ENCODE peak calls at places on chromosomes 5 and 9, in four cellular contexts. T is cardiac muscle cell, A is Caco-2, O is endothelial cell. H is an unnamed sample.

GRCh38 chr9:122810306-122810946 is 10.5 kb downstream of the OR1K1 start:
- DNase-seq in T (peak), A (peak), O (peak), H (peak)

GRCh38 chr9:129276486-129277260 is 98.6 kb upstream of the IER5L start:
- DNase-seq in T (peak), O (no peak), A (peak), H (no peak)

GRCh38 chr5:93883459-93883858 is 142.1 kb upstream of the POU5F2 start:
- DNase-seq in A (no peak), O (no peak), T (no peak), H (no peak)

GRCh38 chr5:143947313-143947712 is 135.4 kb downstream of the HMHB1 start:
- DNase-seq in A (no peak), T (no peak), O (no peak), H (no peak)

GRCh38 chr5:41156739-41157138 is 56.6 kb downstream of the C6 start:
- DNase-seq in O (no peak), T (no peak), A (no peak), H (no peak)

GRCh38 chr9:111919875-111920274 is 23.3 kb downstream of the UGCG start:
- DNase-seq in O (no peak), T (no peak), A (no peak), H (no peak)

GRCh38 chr5:52864376-52864775 is 76.7 kb downstream of the ITGA1 start:
- DNase-seq in T (peak), O (no peak), A (no peak), H (no peak)

GRCh38 chr5:42898760-42899159 is 87.1 kb upstream of the SELENOP start:
- DNase-seq in T (no peak), A (no peak), O (no peak), H (no peak)

GRCh38 chr9:22010881-22011625 is 1.9 kb upstream of the CDKN2B start:
- DNase-seq in O (peak), T (peak), A (peak), H (peak)

GRCh38 chr9:91483189-91483691 is 59.6 kb upstream of the NFIL3 start:
- DNase-seq in O (no peak), T (no peak), A (no peak), H (no peak)

GRCh38 chr5:123543438-123543837 is 31.5 kb downstream of the CSNK1G3 start:
- DNase-seq in T (no peak), O (no peak), A (no peak), H (no peak)

GRCh38 chr5:124630767-124631704 is 115.4 kb downstream of the ZNF608 start:
- DNase-seq in T (no peak), A (no peak), O (no peak), H (no peak)

GRCh38 chr5:67855523-67855922 is 360.0 kb upstream of the PIK3R1 start:
- DNase-seq in A (no peak), T (no peak), O (no peak), H (no peak)

GRCh38 chr5:17219006-17219422 is 1.6 kb downstream of the BASP1 start:
- DNase-seq in O (peak), A (no peak), T (peak), H (peak)

GRCh38 chr5:109373932-109374331 is 35.8 kb downstream of the PJA2 start:
- DNase-seq in T (no peak), A (no peak), O (no peak), H (no peak)

GRCh38 chr5:109378095-109378494 is 31.7 kb downstream of the PJA2 start:
- DNase-seq in T (no peak), O (no peak), A (no peak), H (no peak)

GRCh38 chr5:109370343-109370742 is 39.4 kb downstream of the PJA2 start:
- DNase-seq in O (no peak), T (no peak), A (no peak), H (no peak)

DNA sequence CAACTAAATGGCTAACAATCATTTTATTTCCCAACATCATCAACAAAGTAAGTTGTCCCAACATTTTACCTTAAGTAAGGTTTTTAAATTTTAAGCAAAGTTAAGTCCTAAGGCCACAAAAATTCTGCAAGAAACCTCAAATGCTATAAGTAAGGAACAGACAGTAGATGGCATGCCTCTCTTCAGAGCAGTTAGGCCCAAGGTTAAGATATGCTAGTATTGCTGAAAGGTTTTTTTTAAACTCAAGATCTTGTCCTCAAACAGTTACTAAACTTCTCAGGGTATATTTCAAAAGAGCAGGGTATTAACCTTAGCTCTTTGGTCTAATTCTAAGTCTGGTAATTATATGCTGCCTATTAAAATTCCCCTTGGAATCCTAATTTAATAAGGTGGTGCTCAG is 35.1 kb downstream of the PJA2 start:
- DNase-seq in O (no peak), T (no peak), A (no peak), H (no peak)
- TF ChIP-seq CTCF in O (no peak), T (no peak), A (no peak), H (no peak)

DNA sequence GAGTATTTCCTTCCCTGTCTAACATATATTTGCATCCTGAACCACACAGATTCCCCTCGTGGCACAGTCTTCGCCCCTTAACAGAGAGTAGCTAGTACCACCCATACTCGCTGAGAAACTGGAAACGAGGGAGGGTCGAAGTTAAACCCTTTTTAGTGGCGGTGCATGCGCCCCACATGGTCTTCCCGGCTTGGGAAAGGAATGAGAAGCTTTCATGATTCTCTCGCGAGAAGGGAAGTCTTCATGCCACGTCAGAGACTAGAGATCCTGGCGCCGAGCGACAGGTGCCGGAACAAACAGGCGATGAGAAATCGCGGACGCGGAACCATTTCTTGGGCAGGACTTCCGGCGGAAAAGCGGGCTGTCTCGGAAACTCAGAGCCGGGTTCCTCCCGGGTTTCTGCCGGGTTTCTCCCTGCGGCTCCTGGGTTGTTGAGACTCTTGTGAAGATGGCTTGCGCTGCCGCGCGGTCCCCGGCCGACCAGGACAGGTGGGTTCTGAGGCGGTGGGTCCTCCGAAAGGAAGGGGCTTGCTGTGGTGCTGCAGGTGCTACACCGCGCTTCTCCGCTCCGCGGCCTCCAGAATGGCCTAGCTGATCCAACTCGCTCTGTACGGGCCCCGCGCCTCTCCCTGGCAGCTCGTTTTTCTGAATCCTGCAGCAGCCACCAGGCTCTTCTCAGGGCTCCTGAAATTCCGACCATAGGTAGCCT is at the start of gene SRP19:
- DNase-seq in O (peak), T (peak), A (peak), H (peak)
- TF ChIP-seq CTCF in O (no peak), T (no peak), A (no peak), H (peak)

GRCh38 chr5:27242258-27242626 is 203.9 kb upstream of the CDH9 start:
- DNase-seq in A (no peak), T (no peak), O (no peak), H (no peak)
- TF ChIP-seq CTCF in A (no peak), T (no peak), O (no peak), H (no peak)

GRCh38 chr5:141002667-141002965 is 36.3 kb downstream of the PCDHAC2 start:
- DNase-seq in T (no peak), O (no peak), A (no peak), H (no peak)
- TF ChIP-seq CTCF in T (no peak), O (no peak), A (no peak), H (no peak)

GRCh38 chr5:65010841-65011240 is 242.1 kb downstream of the CWC27 start:
- DNase-seq in A (no peak), T (no peak), O (no peak), H (no peak)

GRCh38 chr5:65014769-65015168 is 246.0 kb downstream of the CWC27 start:
- DNase-seq in T (no peak), O (no peak), A (no peak), H (no peak)

GRCh38 chr5:65012411-65012972 is 243.8 kb downstream of the CWC27 start:
- DNase-seq in T (no peak), A (no peak), O (no peak), H (no peak)

GRCh38 chr5:65015767-65016166 is 247.0 kb downstream of the CWC27 start:
- DNase-seq in T (no peak), A (no peak), O (no peak), H (no peak)

GRCh38 chr5:65013141-65013540 is 244.4 kb downstream of the CWC27 start:
- DNase-seq in A (no peak), O (no peak), T (no peak), H (no peak)
- TF ChIP-seq CTCF in A (no peak), O (no peak), T (no peak), H (no peak)

GRCh38 chr5:110790673-110791072 is 51.9 kb downstream of the SLC25A46 start:
- DNase-seq in O (no peak), A (no peak), T (no peak), H (no peak)
- TF ChIP-seq CTCF in O (no peak), A (peak), T (peak), H (no peak)

GRCh38 chr5:171250738-171251137 is 58.3 kb upstream of the TLX3 start:
- DNase-seq in T (no peak), O (no peak), A (no peak), H (no peak)
- TF ChIP-seq CTCF in T (no peak), O (no peak), A (no peak), H (no peak)